ENCODE peak calls at places on chromosomes 6 and 20, in ten cellular contexts. R is WTC11, X is H1, E is upper lobe of right lung, P is foreskin fibroblast, I is AG09309, Z is transverse colon, V is osteoblast, Y is right lobe of liver, N is GM20000. Q is an unnamed sample.

GRCh38 chr6:22892452-22892851 is 323.1 kb downstream of the HDGFL1 start:
- DNase-seq in P (peak), E (no peak), I (peak), X (no peak), N (no peak), Z (no peak), R (no peak), Y (no peak), V (peak), Q (peak)

GRCh38 chr6:49540614-49541013 is 9.9 kb upstream of the C6orf141 start:
- DNase-seq in X (no peak), E (no peak), P (no peak), Y (no peak), N (no peak), V (no peak), I (no peak), Z (no peak), R (no peak), Q (no peak)

GRCh38 chr6:135047324-135047723 is 7.3 kb downstream of the HBS1L start:
- DNase-seq in V (no peak), E (no peak), I (no peak), X (no peak), R (no peak), N (no peak), Y (no peak), P (no peak), Z (no peak), Q (no peak)

GRCh38 chr20:6735913-6736845 is 31.3 kb upstream of the BMP2 start:
- DNase-seq in P (no peak), V (no peak), N (no peak), E (no peak), X (no peak), Y (no peak), Z (no peak), I (no peak), R (no peak), Q (no peak)

GRCh38 chr6:18022398-18023231 is 35.2 kb upstream of the KIF13A start:
- DNase-seq in V (peak), R (peak), E (no peak), P (peak), I (no peak), Z (no peak), N (no peak), Y (no peak), X (peak), Q (no peak)

GRCh38 chr20:9306521-9306920 is 207.9 kb upstream of the LAMP5 start:
- DNase-seq in I (peak), P (peak), V (no peak), X (no peak), R (no peak), Z (no peak), E (no peak), N (no peak), Y (no peak), Q (peak)

GRCh38 chr6:87210979-87211378 is 55.6 kb downstream of the ZNF292 start:
- DNase-seq in N (peak), Y (no peak), P (no peak), X (no peak), E (no peak), I (no peak), R (no peak), Z (no peak), V (no peak), Q (no peak)

GRCh38 chr6:144395014-144395413 is 109.9 kb downstream of the UTRN start:
- DNase-seq in X (no peak), P (no peak), N (no peak), Y (no peak), Z (no peak), I (no peak), R (no peak), E (no peak), V (no peak), Q (no peak)

GRCh38 chr20:58547527-58548475 is 32.6 kb upstream of the APCDD1L start:
- DNase-seq in Z (no peak), P (no peak), N (no peak), E (no peak), X (no peak), I (no peak), Y (no peak), V (no peak), R (no peak), Q (no peak)

GRCh38 chr6:97059473-97059872 is 134.9 kb downstream of the KLHL32 start:
- DNase-seq in X (no peak), N (peak), Z (no peak), I (peak), Y (no peak), P (no peak), R (no peak), V (peak), E (no peak), Q (no peak)

GRCh38 chr6:76774750-76775396 is 688.4 kb downstream of the HTR1B start:
- DNase-seq in X (no peak), I (no peak), V (no peak), P (no peak), R (no peak), N (no peak), Y (no peak), E (no peak), Z (no peak), Q (no peak)

GRCh38 chr6:44355640-44356039 is 13.2 kb downstream of the SPATS1 start:
- DNase-seq in I (no peak), Y (no peak), X (no peak), N (no peak), Z (no peak), R (no peak), P (no peak), V (no peak), E (no peak), Q (no peak)

GRCh38 chr20:23257848-23258746 is 92.5 kb upstream of the NXT1 start:
- DNase-seq in Z (no peak), E (no peak), V (peak), I (peak), P (peak), X (no peak), N (no peak), Y (no peak), R (no peak), Q (no peak)

GRCh38 chr20:47770931-47771330 is 14.3 kb downstream of the SULF2 start:
- DNase-seq in I (no peak), X (no peak), P (no peak), Y (no peak), V (no peak), Z (no peak), E (no peak), N (no peak), R (no peak), Q (no peak)

GRCh38 chr6:159441704-159441981 is 251.4 kb downstream of the SOD2 start:
- DNase-seq in Z (no peak), V (no peak), E (no peak), I (no peak), P (no peak), R (no peak), N (no peak), X (no peak), Y (no peak), Q (no peak)

GRCh38 chr6:130933712-130934200 is 106.5 kb downstream of the SMLR1 start:
- DNase-seq in R (no peak), Z (no peak), P (peak), I (no peak), E (no peak), Y (no peak), V (peak), N (no peak), X (no peak), Q (peak)

GRCh38 chr6:44649365-44650025 is 262.0 kb downstream of the CDC5L start:
- DNase-seq in N (no peak), X (no peak), E (no peak), P (no peak), V (no peak), Y (no peak), Z (no peak), I (peak), R (no peak), Q (no peak)

GRCh38 chr6:166633732-166634535 is 6.9 kb upstream of the RPS6KA2 start:
- DNase-seq in N (no peak), V (peak), I (no peak), Z (no peak), Y (peak), R (no peak), E (peak), X (no peak), P (no peak), Q (no peak)

GRCh38 chr6:165807249-165807951 is 144.4 kb upstream of the PDE10A start:
- DNase-seq in N (no peak), Z (no peak), P (no peak), E (no peak), X (no peak), I (no peak), Y (no peak), R (no peak), V (no peak), Q (no peak)

GRCh38 chr6:24766685-24767462 is 7.9 kb upstream of the GMNN start:
- DNase-seq in N (peak), X (no peak), V (peak), P (peak), R (no peak), E (no peak), Y (no peak), Z (no peak), I (no peak), Q (no peak)

GRCh38 chr20:63009988-63010769 is 3.4 kb upstream of the BHLHE23 start:
- DNase-seq in V (no peak), E (no peak), X (no peak), I (no peak), Z (peak), P (no peak), Y (no peak), R (no peak), N (peak), Q (no peak)

GRCh38 chr6:110415297-110415916 is at the start of gene DDO:
- DNase-seq in V (no peak), Z (peak), I (no peak), X (no peak), R (no peak), Y (peak), P (no peak), E (peak), N (no peak), Q (peak)

GRCh38 chr6:111754423-111754822 is 118.8 kb downstream of the FYN start:
- DNase-seq in R (no peak), E (no peak), P (no peak), X (no peak), I (no peak), Y (no peak), V (no peak), Z (no peak), N (no peak), Q (no peak)

GRCh38 chr6:43635387-43636311 is at the start of gene MAD2L1BP:
- DNase-seq in N (peak), P (peak), Z (peak), V (peak), Y (peak), X (peak), I (no peak), R (peak), E (peak), Q (peak)

GRCh38 chr6:13474360-13474759 is 13.0 kb downstream of the GFOD1 start:
- DNase-seq in E (no peak), V (no peak), R (no peak), X (no peak), Y (no peak), Z (no peak), I (no peak), P (no peak), N (no peak), Q (no peak)

GRCh38 chr6:92050216-92050615 is 1369.1 kb downstream of the EPHA7 start:
- DNase-seq in V (no peak), N (no peak), X (no peak), P (no peak), Z (no peak), E (no peak), Y (no peak), I (no peak), R (no peak), Q (no peak)

GRCh38 chr20:62922451-62922921 is 3.8 kb downstream of the DIDO1 start:
- DNase-seq in P (no peak), I (no peak), E (no peak), X (no peak), R (no peak), Y (no peak), N (no peak), V (peak), Z (no peak), Q (no peak)

GRCh38 chr20:1908191-1908590 is 13.0 kb downstream of the SIRPA start:
- DNase-seq in R (no peak), E (no peak), V (no peak), P (no peak), Z (no peak), N (no peak), I (no peak), Y (no peak), X (no peak), Q (no peak)

GRCh38 chr6:106114492-106114891 is 28.4 kb downstream of the PRDM1 start:
- DNase-seq in Y (no peak), X (no peak), Z (no peak), E (no peak), I (no peak), N (peak), R (no peak), V (no peak), P (no peak), Q (no peak)

GRCh38 chr6:16885411-16886160 is 124.3 kb upstream of the ATXN1 start:
- DNase-seq in X (no peak), R (no peak), Y (no peak), Z (no peak), E (no peak), N (no peak), V (no peak), P (no peak), I (no peak), Q (no peak)

GRCh38 chr6:121247386-121247785 is 86.9 kb downstream of the TBC1D32 start:
- DNase-seq in I (no peak), Z (no peak), X (no peak), E (no peak), N (no peak), R (no peak), P (no peak), Y (no peak), V (no peak), Q (no peak)

GRCh38 chr20:17584684-17585083 is 14.8 kb downstream of the DSTN start:
- DNase-seq in R (no peak), P (no peak), X (no peak), V (no peak), E (no peak), I (no peak), Y (no peak), N (no peak), Z (no peak), Q (no peak)

GRCh38 chr6:2020909-2021308 is 224.5 kb downstream of the GMDS start:
- DNase-seq in E (no peak), P (peak), Y (no peak), I (peak), Z (no peak), V (no peak), X (no peak), N (no peak), R (no peak), Q (no peak)

GRCh38 chr6:89475634-89476033 is 42.7 kb downstream of the ANKRD6 start:
- DNase-seq in V (no peak), Y (peak), E (no peak), R (no peak), P (no peak), I (no peak), Z (no peak), X (no peak), N (no peak), Q (no peak)

GRCh38 chr6:87391334-87391733 is 16.4 kb upstream of the CFAP206 start:
- DNase-seq in N (peak), X (peak), R (peak), Y (peak), P (no peak), Z (no peak), E (no peak), I (no peak), V (no peak), Q (peak)

GRCh38 chr6:157800420-157801237 is 22.4 kb upstream of the SNX9 start:
- DNase-seq in P (peak), X (no peak), N (peak), I (peak), V (no peak), R (no peak), Z (no peak), Y (no peak), E (no peak), Q (no peak)

GRCh38 chr6:28742668-28743270 is 181.0 kb downstream of the TRIM27 start:
- DNase-seq in E (no peak), N (no peak), I (no peak), V (peak), Y (no peak), X (peak), R (peak), Z (no peak), P (peak), Q (no peak)

GRCh38 chr6:41734666-41735426 is 562 bp downstream of the TFEB start:
- DNase-seq in I (no peak), N (peak), P (peak), X (no peak), Z (peak), R (peak), E (peak), V (peak), Y (peak), Q (peak)

GRCh38 chr6:62272118-62272517 is 13.9 kb downstream of the KHDRBS2 start:
- DNase-seq in X (no peak), P (no peak), Z (no peak), Y (no peak), N (no peak), R (no peak), E (no peak), V (no peak), I (no peak), Q (no peak)

GRCh38 chr6:30922447-30922852 is 8.4 kb downstream of the VARS2 start:
- DNase-seq in P (no peak), E (no peak), X (no peak), N (no peak), Z (no peak), Y (no peak), V (no peak), R (no peak), I (no peak), Q (no peak)
- TF ChIP-seq CTCF in P (no peak), E (no peak), X (no peak), N (no peak), Z (no peak), Y (no peak), V (no peak), R (no peak), I (no peak), Q (no peak)

GRCh38 chr6:31915351-31915750 is 12.2 kb upstream of the C2 start:
- DNase-seq in Y (no peak), N (no peak), R (no peak), P (no peak), E (no peak), X (no peak), Z (no peak), V (no peak), I (no peak), Q (no peak)
- TF ChIP-seq CTCF in Y (no peak), N (no peak), R (no peak), P (no peak), E (no peak), X (no peak), Z (no peak), V (no peak), I (no peak), Q (no peak)

GRCh38 chr6:390914-391558 is 516 bp upstream of the IRF4 start:
- DNase-seq in Y (no peak), N (peak), Z (no peak), V (peak), X (no peak), I (no peak), E (no peak), R (peak), P (peak), Q (no peak)
- TF ChIP-seq CTCF in Y (no peak), N (no peak), Z (no peak), V (no peak), X (no peak), I (no peak), E (no peak), R (no peak), P (no peak), Q (no peak)

DNA sequence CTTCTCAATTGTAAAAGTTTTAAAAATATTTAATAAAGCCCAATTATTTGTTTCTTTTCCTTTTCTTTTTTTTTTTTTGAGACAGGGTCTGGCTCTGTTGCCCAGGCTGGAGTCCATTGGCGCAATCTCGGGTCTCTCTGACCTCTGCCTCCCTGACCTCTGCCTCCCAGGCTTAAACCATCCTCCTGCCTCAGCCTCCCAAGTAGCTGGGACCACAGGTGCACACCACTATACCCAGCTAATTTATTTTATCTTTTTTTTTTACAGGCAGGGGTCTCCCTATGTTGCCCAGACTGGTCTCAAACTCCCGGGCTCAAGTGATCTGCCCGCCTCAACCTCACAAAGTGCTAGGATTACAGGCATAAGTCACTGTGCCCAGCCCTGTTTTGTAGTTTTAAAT is 9.8 kb downstream of the REPS1 start:
- DNase-seq in V (no peak), E (no peak), N (no peak), Y (no peak), X (no peak), P (no peak), I (no peak), Z (no peak), R (no peak), Q (no peak)
- TF ChIP-seq CTCF in V (no peak), E (no peak), N (no peak), Y (no peak), X (no peak), P (no peak), I (no peak), Z (no peak), R (no peak), Q (no peak)

GRCh38 chr20:37941332-37941731 is 38.4 kb downstream of the VSTM2L start:
- DNase-seq in P (no peak), I (no peak), Z (no peak), X (no peak), R (peak), Y (peak), E (no peak), V (peak), N (no peak), Q (peak)
- TF ChIP-seq CTCF in P (no peak), I (peak), Z (no peak), X (peak), R (peak), Y (no peak), E (no peak), V (no peak), N (no peak), Q (peak)

GRCh38 chr6:108746411-108746810 is 101.8 kb upstream of the ARMC2 start:
- DNase-seq in R (no peak), Z (peak), E (no peak), N (no peak), P (no peak), Y (no peak), I (no peak), V (no peak), X (no peak), Q (no peak)
- TF ChIP-seq CTCF in R (no peak), Z (no peak), E (no peak), N (no peak), P (no peak), Y (no peak), I (no peak), V (no peak), X (no peak), Q (no peak)

DNA sequence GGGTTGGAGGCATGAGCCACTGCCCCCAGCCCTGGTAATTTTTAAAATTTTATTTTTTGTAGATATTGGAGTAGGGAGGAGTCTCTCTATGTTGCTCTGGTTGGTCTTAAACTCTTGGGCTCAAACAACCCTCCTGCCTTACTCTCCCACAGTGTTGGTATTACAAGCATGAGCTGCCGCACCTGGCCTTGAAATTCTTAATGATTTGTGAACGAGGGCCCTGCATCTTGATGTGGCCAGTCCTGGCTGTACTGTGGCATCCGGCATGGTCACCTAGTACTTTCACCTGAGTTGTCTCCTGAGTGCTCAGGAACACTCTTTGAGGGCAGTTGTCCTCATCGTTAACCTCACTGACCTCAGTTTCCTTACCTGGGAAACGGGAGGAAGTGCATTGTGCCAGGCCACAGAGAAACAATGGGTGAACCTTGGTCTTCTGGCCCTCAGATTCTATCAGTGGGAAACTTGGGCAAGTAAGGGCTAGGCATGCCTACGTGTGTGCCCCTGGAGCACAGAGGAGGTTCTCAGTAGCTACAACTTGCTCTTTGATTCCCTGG is 19.5 kb downstream of the CEBPB start:
- DNase-seq in V (peak), R (no peak), N (no peak), Z (no peak), P (no peak), E (no peak), I (no peak), X (no peak), Y (no peak), Q (no peak)
- TF ChIP-seq CTCF in V (no peak), R (no peak), N (no peak), Z (no peak), P (no peak), E (no peak), I (no peak), X (no peak), Y (no peak), Q (no peak)

GRCh38 chr6:33746036-33746600 is 587 bp downstream of the IP6K3 start:
- DNase-seq in I (no peak), R (no peak), Z (peak), N (no peak), X (no peak), Y (no peak), E (no peak), P (peak), V (peak), Q (no peak)
- TF ChIP-seq CTCF in I (peak), R (no peak), Z (no peak), N (no peak), X (no peak), Y (no peak), E (no peak), P (no peak), V (no peak), Q (no peak)

DNA sequence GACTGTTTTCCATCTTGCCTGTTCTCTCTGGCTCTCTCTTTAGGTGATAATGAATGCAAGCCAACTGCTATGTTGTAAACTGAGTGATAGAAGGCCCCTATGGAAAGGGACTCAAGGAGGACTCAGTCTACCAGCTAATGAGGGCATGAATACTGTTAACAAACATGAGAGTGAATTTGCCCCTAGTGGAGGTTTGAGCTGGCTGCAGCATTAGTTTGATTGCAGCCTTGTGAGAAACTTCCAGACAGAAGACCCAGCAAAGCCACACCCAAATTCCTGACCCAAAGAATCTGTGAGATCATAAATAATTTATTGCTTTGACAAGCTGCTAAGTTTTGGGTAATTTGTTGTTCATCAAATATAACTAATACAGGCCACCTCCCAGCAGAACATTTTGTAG is 50.0 kb upstream of the PLCB1 start:
- DNase-seq in I (no peak), P (no peak), Z (no peak), X (peak), E (no peak), N (no peak), V (no peak), R (peak), Y (no peak), Q (no peak)
- TF ChIP-seq CTCF in I (peak), P (peak), Z (peak), X (no peak), E (peak), N (no peak), V (peak), R (peak), Y (no peak), Q (no peak)

Q was measured in Calu3.